ENCODE peak calls at places on chromosome 14, in seven cellular contexts. Q is stromal cell of bone marrow; M is stimulated activated CD8-positive, alpha-beta memory T cell treated with anti-CD3 and anti-CD28 coated beads, Interleukin-15, amount 100 ng/mL, for 24 hours; F is NCI-H524; A is RCC 7860; I is AG09319; P is T-helper 17 cell. J is an unnamed sample.

GRCh38 chr14:21095430-21096205 is 2.8 kb downstream of the ZNF219 start:
- DNase-seq in F (peak; percentile 79), A (no peak), M (no peak), P (no peak), Q (no peak), I (no peak), J (no peak)

GRCh38 chr14:96362071-96362964 is 823 bp downstream of the ATG2B start:
- DNase-seq in A (no peak), Q (peak; percentile 11), P (peak; percentile 14), I (no peak), F (peak; percentile 37), M (peak; percentile 5), J (peak; percentile 5)

GRCh38 chr14:74140374-74140850 is 55.7 kb downstream of the LIN52 start:
- DNase-seq in Q (peak; percentile 13), P (no peak), M (no peak), A (no peak), F (peak; percentile 100), I (no peak), J (no peak)

GRCh38 chr14:56004807-56005579 is 113.2 kb upstream of the PELI2 start:
- DNase-seq in F (no peak), P (no peak), I (peak; percentile 64), A (peak; percentile 21), M (no peak), Q (peak; percentile 76), J (peak; percentile 59)

GRCh38 chr14:58118097-58118496 is 33.9 kb downstream of the ARMH4 start:
- DNase-seq in A (peak; percentile 4), P (no peak), M (no peak), I (no peak), F (no peak), Q (no peak), J (no peak)

GRCh38 chr14:22558221-22558913 is 30.7 kb downstream of the DAD1 start:
- DNase-seq in A (no peak), I (no peak), M (no peak), Q (no peak), P (peak; percentile 45), F (no peak), J (no peak)

GRCh38 chr14:103329421-103330347 is 4.4 kb upstream of the EIF5 start:
- DNase-seq in M (no peak), A (no peak), F (no peak), I (no peak), Q (peak; percentile 16), P (no peak), J (no peak)

GRCh38 chr14:63902375-63902976 is 49.7 kb downstream of the SYNE2 start:
- DNase-seq in A (no peak), M (no peak), P (no peak), Q (no peak), F (no peak), I (no peak), J (no peak)

GRCh38 chr14:104722938-104723650 is 935 bp upstream of the ADSS1 start:
- DNase-seq in M (no peak), F (no peak), I (no peak), Q (no peak), A (no peak), P (no peak), J (no peak)

GRCh38 chr14:99323603-99324185 is 51.7 kb upstream of the BCL11B start:
- DNase-seq in A (no peak), F (no peak), Q (no peak), M (no peak), I (no peak), P (no peak), J (no peak)

GRCh38 chr14:23436327-23437141 is 1.1 kb upstream of the MYH7 start:
- DNase-seq in F (no peak), I (no peak), A (no peak), P (no peak), M (no peak), Q (no peak), J (no peak)

GRCh38 chr14:105252552-105253328 is 4.4 kb downstream of the BTBD6 start:
- DNase-seq in F (no peak), I (no peak), M (no peak), A (no peak), Q (no peak), P (no peak), J (no peak)

GRCh38 chr14:24255438-24255837 is 7.5 kb downstream of the TGM1 start:
- DNase-seq in F (no peak), P (no peak), I (no peak), A (no peak), M (no peak), Q (no peak), J (no peak)

GRCh38 chr14:52949711-52950409 is 990 bp downstream of the FERMT2 start:
- DNase-seq in P (no peak), I (no peak), A (peak; percentile 18), Q (peak; percentile 41), M (no peak), F (peak; percentile 50), J (no peak)